ENCODE peak calls at places on chromosomes 12 and 14, in five cellular contexts. I, B, Y, E and F are unnamed samples.

GRCh38 chr12:124240493-124240892 is 54.4 kb upstream of the RFLNA start:
- DNase-seq in I (no peak), B (no peak), Y (no peak), E (no peak), F (no peak)

GRCh38 chr12:12007001-12007712 is 63.6 kb upstream of the BCL2L14 start:
- DNase-seq in I (peak), B (peak), Y (no peak), E (peak), F (no peak)

GRCh38 chr12:24760606-24761378 is 188.1 kb downstream of the BCAT1 start:
- DNase-seq in I (no peak), B (no peak), Y (no peak), E (no peak), F (no peak)

GRCh38 chr12:126487581-126487980 is 1422.3 kb downstream of the AACS start:
- DNase-seq in I (no peak), B (no peak), Y (no peak), E (no peak), F (no peak)

GRCh38 chr14:105061428-105062047 is 3.7 kb downstream of the GPR132 start:
- DNase-seq in I (no peak), B (peak), Y (no peak), E (peak), F (no peak)

GRCh38 chr12:49623142-49623899 is at the start of gene PRPF40B:
- DNase-seq in I (peak), B (peak), Y (peak), E (peak), F (peak)

GRCh38 chr12:57724936-57725740 is 13.4 kb downstream of the AGAP2 start:
- DNase-seq in I (no peak), B (no peak), Y (no peak), E (peak), F (no peak)

GRCh38 chr12:120437735-120438494 is at the start of gene COX6A1:
- DNase-seq in I (peak), B (peak), Y (peak), E (peak), F (peak)

GRCh38 chr12:76962099-76962498 is 83.3 kb upstream of the CSRP2 start:
- DNase-seq in I (no peak), B (no peak), Y (no peak), E (no peak), F (no peak)

GRCh38 chr12:104722541-104723534 is 235.3 kb downstream of the SLC41A2 start:
- DNase-seq in I (no peak), B (no peak), Y (no peak), E (no peak), F (no peak)

GRCh38 chr14:28765907-28766504 is 581 bp upstream of the FOXG1 start:
- DNase-seq in I (no peak), B (no peak), Y (no peak), E (no peak), F (no peak)

GRCh38 chr12:84874125-84874824 is 38.3 kb downstream of the SLC6A15 start:
- DNase-seq in I (peak), B (no peak), Y (no peak), E (no peak), F (peak)

GRCh38 chr12:65100140-65100539 is 21.0 kb downstream of the WIF1 start:
- DNase-seq in I (no peak), B (no peak), Y (no peak), E (no peak), F (peak)

GRCh38 chr12:113262710-113263109 is 41.4 kb downstream of the TPCN1 start:
- DNase-seq in I (peak), B (no peak), Y (no peak), E (no peak), F (no peak)

GRCh38 chr12:49673446-49674317 is 33.5 kb downstream of the FMNL3 start:
- DNase-seq in I (peak), B (no peak), Y (peak), E (no peak), F (peak)

GRCh38 chr14:74349757-74350156 is 1.5 kb downstream of the VRTN start:
- DNase-seq in I (no peak), B (no peak), Y (no peak), E (no peak), F (no peak)

GRCh38 chr14:61531741-61532505 is 163.4 kb upstream of the HIF1A start:
- DNase-seq in I (no peak), B (no peak), Y (no peak), E (no peak), F (no peak)

GRCh38 chr14:64294672-64295413 is 672 bp upstream of the ESR2 start:
- DNase-seq in I (peak), B (peak), Y (peak), E (peak), F (peak)

GRCh38 chr12:45458238-45458637 is 242.3 kb downstream of the ANO6 start:
- DNase-seq in I (no peak), B (no peak), Y (no peak), E (no peak), F (no peak)

GRCh38 chr12:19572920-19573558 is 133.7 kb downstream of the AEBP2 start:
- DNase-seq in I (peak), B (no peak), Y (no peak), E (peak), F (peak)

GRCh38 chr12:57008113-57008687 is 1.9 kb upstream of the ZBTB39 start:
- DNase-seq in I (peak), B (no peak), Y (no peak), E (peak), F (peak)

GRCh38 chr12:31118831-31119530 is 45.3 kb downstream of the DDX11 start:
- DNase-seq in I (no peak), B (no peak), Y (no peak), E (no peak), F (peak)

GRCh38 chr14:91398707-91399106 is 18.9 kb downstream of the CCDC88C start:
- DNase-seq in I (no peak), B (no peak), Y (no peak), E (no peak), F (no peak)

GRCh38 chr12:47820631-47821345 is 1.1 kb upstream of the HDAC7 start:
- DNase-seq in I (peak), B (no peak), Y (peak), E (no peak), F (peak)

GRCh38 chr14:100375963-100376735 is 53.0 kb downstream of the SLC25A47 start:
- DNase-seq in I (peak), B (peak), Y (peak), E (peak), F (peak)

GRCh38 chr12:52612431-52613290 is 5.7 kb downstream of the KRT73 start:
- DNase-seq in I (no peak), B (no peak), Y (peak), E (peak), F (no peak)

GRCh38 chr12:7116196-7116595 is 7.2 kb upstream of the C1RL start:
- DNase-seq in I (no peak), B (no peak), Y (no peak), E (no peak), F (no peak)